ENCODE peak calls at places on chromosome 20, in seven cellular contexts. W, A, F, D, E, X and G are unnamed samples.
A peak's percentile ranks its signal among the peaks of the same experiment; 100 is the strongest.

GRCh38 chr20:47282864-47283263 is 73.6 kb downstream of the ZMYND8 start:
- DNase-seq in W (no peak), X (no peak), F (no peak), E (no peak), A (no peak), D (no peak), G (no peak)

GRCh38 chr20:62896526-62896925 is 29.8 kb downstream of the DIDO1 start:
- DNase-seq in F (no peak), X (no peak), D (no peak), E (no peak), A (no peak), W (no peak), G (no peak)

GRCh38 chr20:25149986-25150385 is 45.5 kb upstream of the ENTPD6 start:
- DNase-seq in A (no peak), D (no peak), E (no peak), X (no peak), F (no peak), W (no peak), G (no peak)

GRCh38 chr20:48595495-48596475 is 232.0 kb downstream of the PREX1 start:
- DNase-seq in F (no peak), D (peak; percentile 34), X (no peak), W (no peak), A (no peak), E (no peak), G (peak; percentile 87)

GRCh38 chr20:4950841-4951240 is 50.5 kb downstream of the SLC23A2 start:
- DNase-seq in D (no peak), W (no peak), E (no peak), X (no peak), F (no peak), A (no peak), G (no peak)

GRCh38 chr20:49272654-49273053 is 5.2 kb downstream of the ZNFX1 start:
- DNase-seq in W (no peak), F (no peak), E (no peak), A (no peak), D (no peak), X (no peak), G (no peak)

GRCh38 chr20:56420940-56421688 is 9.1 kb downstream of the CASS4 start:
- DNase-seq in F (no peak), W (no peak), D (no peak), X (no peak), A (no peak), E (no peak), G (no peak)

GRCh38 chr20:23419995-23420901 is 1.0 kb downstream of the NAPB start:
- DNase-seq in E (peak; percentile 55), X (no peak), D (peak; percentile 71), A (peak; percentile 80), F (peak; percentile 69), W (peak; percentile 45), G (no peak)

GRCh38 chr20:29742699-29743100 is 1514.8 kb upstream of the DEFB115 start:
- DNase-seq in E (no peak), A (no peak), F (no peak), X (no peak), W (no peak), D (no peak), G (no peak)

GRCh38 chr20:33521461-33521860 is 31.6 kb downstream of the CBFA2T2 start:
- DNase-seq in E (no peak), D (no peak), F (no peak), W (no peak), A (no peak), X (no peak), G (no peak)

GRCh38 chr20:38875170-38875993 is 50.8 kb upstream of the FAM83D start:
- DNase-seq in X (no peak), F (no peak), E (no peak), D (no peak), W (no peak), A (no peak), G (no peak)

GRCh38 chr20:60867589-60867988 is 384.5 kb upstream of the CDH4 start:
- DNase-seq in D (no peak), E (no peak), W (no peak), X (no peak), F (no peak), A (no peak), G (no peak)

GRCh38 chr20:38766071-38766470 is 17.8 kb downstream of the ACTR5 start:
- DNase-seq in F (no peak), X (no peak), E (no peak), A (no peak), D (no peak), W (no peak), G (no peak)

GRCh38 chr20:31691646-31692275 is 30.9 kb downstream of the BCL2L1 start:
- DNase-seq in W (no peak), X (no peak), A (peak; percentile 76), D (no peak), E (no peak), F (peak; percentile 37), G (peak; percentile 81)

GRCh38 chr20:32463642-32464400 is 105.7 kb downstream of the ASXL1 start:
- DNase-seq in A (no peak), W (peak; percentile 34), F (no peak), D (peak; percentile 65), X (no peak), E (no peak), G (no peak)

GRCh38 chr20:21280496-21281016 is 22.6 kb upstream of the XRN2 start:
- DNase-seq in A (no peak), F (no peak), W (no peak), X (no peak), E (no peak), D (no peak), G (no peak)

GRCh38 chr20:14996883-14997672 is 659.7 kb upstream of the FLRT3 start:
- DNase-seq in X (no peak), W (no peak), F (no peak), A (no peak), D (no peak), E (no peak), G (no peak)

GRCh38 chr20:57782631-57783041 is 72.8 kb upstream of the PMEPA1 start:
- DNase-seq in X (peak; percentile 19), F (no peak), E (no peak), A (no peak), W (no peak), D (no peak), G (no peak)

GRCh38 chr20:8853805-8854338 is 215.0 kb upstream of the PLCB4 start:
- DNase-seq in D (peak; percentile 83), F (peak; percentile 75), X (peak; percentile 42), A (peak; percentile 89), E (peak; percentile 78), W (peak; percentile 77), G (peak; percentile 19)

GRCh38 chr20:45044084-45044573 is 56.8 kb downstream of the KCNS1 start:
- DNase-seq in A (peak; percentile 89), F (peak; percentile 74), E (peak; percentile 74), W (peak; percentile 79), X (peak; percentile 38), D (peak; percentile 86), G (peak; percentile 84)

GRCh38 chr20:41509316-41509715 is 108.9 kb downstream of the CHD6 start:
- DNase-seq in X (no peak), D (no peak), E (no peak), A (no peak), F (no peak), W (no peak), G (no peak)

GRCh38 chr20:10671850-10672578 is 1.8 kb downstream of the JAG1 start:
- DNase-seq in A (peak; percentile 79), E (peak; percentile 63), W (peak; percentile 50), D (peak; percentile 76), F (peak; percentile 63), X (peak; percentile 56), G (no peak)

GRCh38 chr20:17688965-17689364 is 6.9 kb upstream of the RRBP1 start:
- DNase-seq in W (peak; percentile 23), A (peak; percentile 41), E (no peak), X (no peak), F (no peak), D (no peak), G (no peak)

GRCh38 chr20:36519944-36520343 is 21.4 kb upstream of the MYL9 start:
- DNase-seq in X (no peak), E (no peak), W (no peak), A (no peak), F (no peak), D (no peak), G (no peak)

GRCh38 chr20:3231116-3231515 is 7.9 kb downstream of the SLC4A11 start:
- DNase-seq in W (no peak), A (no peak), D (no peak), E (no peak), F (no peak), X (no peak), G (no peak)

GRCh38 chr20:39117486-39117885 is 155.3 kb downstream of the DHX35 start:
- DNase-seq in F (no peak), D (peak; percentile 54), X (no peak), E (peak; percentile 90), W (no peak), A (peak; percentile 91), G (peak; percentile 30)

GRCh38 chr20:62044671-62045070 is 21.0 kb downstream of the TAF4 start:
- DNase-seq in A (no peak), F (no peak), X (no peak), E (no peak), W (no peak), D (no peak), G (no peak)

GRCh38 chr20:8342401-8342800 is 210.3 kb downstream of the PLCB1 start:
- DNase-seq in F (no peak), A (no peak), W (no peak), X (no peak), E (no peak), D (no peak), G (peak; percentile 18)

GRCh38 chr20:63487781-63488241 is 11.1 kb downstream of the EEF1A2 start:
- DNase-seq in W (no peak), X (no peak), F (no peak), D (no peak), E (no peak), A (no peak), G (no peak)

GRCh38 chr20:51345601-51346101 is 196.9 kb downstream of the NFATC2 start:
- DNase-seq in D (no peak), A (peak; percentile 94), E (peak; percentile 98), F (peak; percentile 89), W (no peak), X (no peak), G (no peak)

GRCh38 chr20:23161244-23161875 is 75.2 kb upstream of the CD93 start:
- DNase-seq in D (no peak), F (no peak), X (peak; percentile 27), E (no peak), W (no peak), A (peak; percentile 84), G (peak; percentile 1)

GRCh38 chr20:22723659-22724058 is 139.3 kb upstream of the FOXA2 start:
- DNase-seq in W (no peak), A (peak; percentile 24), X (no peak), D (no peak), F (no peak), E (no peak), G (no peak)

GRCh38 chr20:5085380-5085779 is 34.4 kb downstream of the PCNA start:
- DNase-seq in E (no peak), F (no peak), D (no peak), W (no peak), A (no peak), X (no peak), G (no peak)

GRCh38 chr20:19099586-19100555 is 112.6 kb upstream of the SLC24A3 start:
- DNase-seq in D (peak; percentile 14), F (no peak), A (peak; percentile 12), W (no peak), X (no peak), E (no peak), G (no peak)

GRCh38 chr20:35690265-35690664 is 8.9 kb downstream of the NFS1 start:
- DNase-seq in F (no peak), D (no peak), W (no peak), E (no peak), X (no peak), A (no peak), G (no peak)